ENCODE peak calls at places on chromosomes 4 and X, in nine cellular contexts. J is mammary epithelial cell, U is GM23248, R is fibroblast of lung, Q is IMR-90, M is PC-3, X is SK-N-SH, Z is H9, B is endothelial cell of umbilical vein. D is an unnamed sample.

GRCh38 chr4:100257567-100257966 is 67.3 kb upstream of the DDIT4L start:
- DNase-seq in J (peak), U (no peak), R (no peak), Q (peak), M (peak), X (no peak), Z (peak), B (no peak), D (no peak)

GRCh38 chr4:166222271-166222670 is 349.2 kb downstream of the TLL1 start:
- DNase-seq in J (no peak), U (no peak), R (no peak), Q (no peak), M (peak), X (no peak), Z (no peak), B (no peak), D (no peak)

GRCh38 chr4:122139139-122139538 is 13.0 kb upstream of the BLTP1 start:
- DNase-seq in J (no peak), U (no peak), R (no peak), Q (no peak), M (no peak), X (no peak), Z (no peak), B (no peak), D (no peak)

GRCh38 chrX:101399825-101400224 is 7.9 kb downstream of the GLA start:
- DNase-seq in J (no peak), U (no peak), R (no peak), Q (no peak), M (no peak), X (no peak), Z (no peak), B (no peak), D (no peak)

GRCh38 chr4:108852691-108853090 is 89.8 kb upstream of the ETNPPL start:
- DNase-seq in J (no peak), U (no peak), R (peak), Q (no peak), M (no peak), X (no peak), Z (no peak), B (no peak), D (no peak)

GRCh38 chrX:151088221-151088620 is 88.2 kb upstream of the GPR50 start:
- DNase-seq in J (peak), U (no peak), R (no peak), Q (no peak), M (no peak), X (no peak), Z (no peak), B (no peak), D (no peak)

GRCh38 chr4:3217266-3217665 is 31.7 kb upstream of the MSANTD1 start:
- DNase-seq in J (no peak), U (no peak), R (no peak), Q (no peak), M (no peak), X (no peak), Z (no peak), B (no peak), D (no peak)

GRCh38 chrX:38948046-38948445 is 146.8 kb downstream of the MID1IP1 start:
- DNase-seq in J (no peak), U (no peak), R (no peak), Q (no peak), M (no peak), X (no peak), Z (no peak), B (no peak), D (no peak)

GRCh38 chrX:134803551-134804183 is 145.4 kb upstream of the PLAC1 start:
- DNase-seq in J (no peak), U (no peak), R (no peak), Q (no peak), M (no peak), X (no peak), Z (no peak), B (no peak), D (no peak)

GRCh38 chr4:47690611-47691010 is 147.3 kb downstream of the CORIN start:
- DNase-seq in J (no peak), U (no peak), R (no peak), Q (no peak), M (no peak), X (no peak), Z (no peak), B (no peak), D (no peak)

GRCh38 chrX:38277136-38277535 is 50.2 kb downstream of the RPGR start:
- DNase-seq in J (no peak), U (no peak), R (no peak), Q (peak), M (peak), X (no peak), Z (no peak), B (no peak), D (no peak)

GRCh38 chr4:76365636-76366035 is 55.3 kb downstream of the CCDC158 start:
- DNase-seq in J (peak), U (peak), R (peak), Q (peak), M (no peak), X (no peak), Z (no peak), B (no peak), D (no peak)

GRCh38 chrX:20363003-20363674 is 96.4 kb upstream of the RPS6KA3 start:
- DNase-seq in J (no peak), U (peak), R (peak), Q (peak), M (no peak), X (no peak), Z (no peak), B (no peak), D (no peak)

GRCh38 chr4:37562592-37562991 is 123.6 kb downstream of the RELL1 start:
- DNase-seq in J (peak), U (peak), R (peak), Q (peak), M (peak), X (no peak), Z (no peak), B (no peak), D (no peak)

GRCh38 chr4:183637461-183637860 is 21.5 kb downstream of the RWDD4 start:
- DNase-seq in J (peak), U (peak), R (peak), Q (peak), M (peak), X (no peak), Z (no peak), B (peak), D (no peak)

GRCh38 chr4:7539659-7540058 is 104.9 kb upstream of the PSAPL1 start:
- DNase-seq in J (no peak), U (peak), R (peak), Q (no peak), M (peak), X (peak), Z (peak), B (no peak), D (peak)

GRCh38 chrX:40105016-40105790 is 7.4 kb upstream of the BCOR start:
- DNase-seq in J (peak), U (peak), R (peak), Q (no peak), M (no peak), X (peak), Z (peak), B (peak), D (peak)

GRCh38 chr4:23070848-23071570 is 378.3 kb downstream of the GBA3 start:
- DNase-seq in J (no peak), U (no peak), R (no peak), Q (no peak), M (no peak), X (no peak), Z (no peak), B (no peak), D (no peak)

GRCh38 chr4:65033899-65034298 is 624.6 kb upstream of the TECRL start:
- DNase-seq in J (no peak), U (peak), R (peak), Q (no peak), M (peak), X (no peak), Z (no peak), B (no peak), D (no peak)

GRCh38 chr4:97142893-97143292 is 1000.4 kb downstream of the STPG2 start:
- DNase-seq in J (no peak), U (no peak), R (no peak), Q (no peak), M (no peak), X (no peak), Z (no peak), B (no peak), D (no peak)

GRCh38 chrX:103063191-103063845 is 653 bp downstream of the BEX1 start:
- DNase-seq in J (peak), U (peak), R (peak), Q (peak), M (peak), X (peak), Z (peak), B (peak), D (peak)

GRCh38 chr4:98710831-98711230 is 52.4 kb upstream of the TSPAN5 start:
- DNase-seq in J (no peak), U (peak), R (peak), Q (no peak), M (peak), X (no peak), Z (no peak), B (peak), D (no peak)

GRCh38 chrX:107710617-107711391 is 64.8 kb downstream of the TSC22D3 start:
- DNase-seq in J (peak), U (peak), R (peak), Q (peak), M (peak), X (no peak), Z (no peak), B (peak), D (peak)

GRCh38 chrX:115561605-115562491 is 874 bp downstream of the PLS3 start:
- DNase-seq in J (peak), U (peak), R (peak), Q (peak), M (peak), X (peak), Z (peak), B (peak), D (peak)

GRCh38 chrX:68292471-68292870 is 140.8 kb downstream of the OPHN1 start:
- DNase-seq in J (peak), U (peak), R (peak), Q (peak), M (peak), X (no peak), Z (no peak), B (no peak), D (no peak)

GRCh38 chr4:139555705-139556070 is 331 bp downstream of the SETD7 start:
- DNase-seq in J (no peak), U (peak), R (no peak), Q (no peak), M (no peak), X (peak), Z (no peak), B (no peak), D (no peak)

GRCh38 chrX:153957224-153957623 is 12.8 kb upstream of the RENBP start:
- DNase-seq in J (no peak), U (no peak), R (no peak), Q (no peak), M (no peak), X (no peak), Z (no peak), B (no peak), D (no peak)

GRCh38 chr4:95694411-95694810 is 145.5 kb upstream of the PDHA2 start:
- DNase-seq in J (peak), U (no peak), R (no peak), Q (no peak), M (no peak), X (no peak), Z (no peak), B (peak), D (no peak)

DNA sequence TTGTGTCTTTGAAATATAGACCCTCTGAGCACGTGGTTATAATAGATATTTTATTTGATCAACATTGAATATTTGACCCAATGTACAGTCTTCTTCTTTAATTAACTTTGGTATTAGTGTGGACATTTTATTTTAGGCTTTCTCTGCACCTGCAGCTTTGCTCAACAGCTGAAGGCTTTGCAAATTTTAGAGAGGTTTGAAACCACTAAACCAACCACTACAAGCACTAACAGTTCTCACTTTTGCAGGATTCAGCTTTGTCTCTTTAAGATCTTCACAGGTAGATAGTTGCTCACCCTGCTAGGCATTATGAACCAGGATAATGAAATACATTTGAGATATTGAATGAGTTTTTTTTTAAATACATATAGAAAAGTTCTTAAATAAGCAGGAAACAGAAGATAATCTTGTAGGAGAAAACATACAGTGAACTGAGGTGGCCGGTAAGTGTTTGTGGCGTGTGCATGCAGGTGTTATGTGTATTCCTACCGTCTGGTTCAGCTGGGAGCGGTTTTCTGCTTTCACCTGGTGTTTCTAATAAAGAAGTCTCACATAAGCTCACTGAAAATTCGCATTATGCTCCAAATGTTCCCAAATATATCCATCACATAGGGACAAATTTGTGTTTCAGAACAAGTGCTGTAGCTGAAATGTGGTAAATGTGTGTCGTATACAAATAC is 1508.3 kb upstream of the TENM3 start:
- DNase-seq in J (no peak), U (no peak), R (no peak), Q (no peak), M (no peak), X (no peak), Z (no peak), B (no peak), D (no peak)
- H2AFZ ChIP-seq in J (no peak), U (no peak), R (no peak), Q (no peak), M (no peak), X (no peak), Z (no peak), B (no peak), D (no peak)

DNA sequence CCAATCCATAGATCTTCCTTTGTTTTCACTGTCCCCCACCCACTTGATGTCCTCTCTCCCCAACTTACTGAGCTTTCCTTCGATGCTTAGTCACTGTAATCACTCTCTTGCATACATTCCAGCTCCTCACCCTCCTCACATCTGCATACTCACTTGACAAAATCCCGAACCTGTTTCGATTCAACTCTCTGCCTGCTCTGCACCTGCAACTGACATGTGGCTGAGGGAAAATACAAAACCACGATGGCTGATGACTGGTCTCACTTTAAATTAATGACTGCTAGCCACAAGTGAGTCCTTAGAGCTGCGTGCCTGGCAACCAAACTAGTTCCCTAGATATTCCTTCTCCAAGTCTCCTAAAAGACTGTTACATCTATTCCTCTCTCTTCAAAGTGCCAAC is 70.4 kb upstream of the FHL1 start:
- DNase-seq in J (peak), U (no peak), R (peak), Q (no peak), M (no peak), X (no peak), Z (no peak), B (no peak), D (no peak)
- H3K9ac ChIP-seq in J (no peak), U (no peak), R (no peak), Q (no peak), M (no peak), X (no peak), Z (no peak), B (no peak), D (no peak)

DNA sequence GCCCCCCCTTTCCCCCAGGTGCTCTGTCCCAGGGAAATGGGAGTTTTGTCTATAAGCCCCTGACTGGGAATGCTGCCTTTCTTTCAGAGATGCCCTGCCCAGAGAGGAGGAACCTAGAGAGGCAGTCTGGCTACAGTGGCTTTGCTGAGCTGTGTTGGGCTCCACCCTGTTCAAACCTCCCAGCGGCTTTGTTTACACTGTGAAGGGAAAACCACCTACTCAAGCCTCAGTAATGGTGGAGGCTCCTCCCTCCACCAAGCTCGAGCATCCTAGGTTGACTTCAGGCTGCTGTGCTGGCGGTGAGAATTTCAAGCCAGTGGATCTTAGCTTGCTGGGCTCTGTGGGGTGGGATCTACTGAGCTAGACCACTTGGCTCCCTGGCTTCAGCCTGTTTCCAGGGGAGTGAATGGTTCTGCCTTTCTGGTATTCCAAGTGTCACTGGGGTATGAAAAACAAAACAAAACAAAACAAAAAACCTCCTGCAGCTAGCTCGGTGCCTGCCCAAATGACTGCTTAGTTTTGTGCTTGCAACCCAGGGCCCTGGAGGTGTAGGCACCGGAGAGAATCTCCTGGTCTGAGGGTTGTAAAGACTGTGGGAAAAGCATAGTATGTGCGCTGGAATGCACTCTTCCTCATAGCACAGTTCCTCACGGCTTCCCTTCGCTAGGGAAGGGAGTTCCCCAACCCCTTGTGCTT is 41.7 kb downstream of the ITM2A start:
- DNase-seq in J (no peak), U (no peak), R (no peak), Q (no peak), M (peak), X (no peak), Z (peak), B (no peak), D (peak)
- H2AFZ ChIP-seq in J (no peak), U (no peak), R (no peak), Q (no peak), M (no peak), X (no peak), Z (no peak), B (no peak), D (peak)

GRCh38 chr4:1758306-1759121 is 34.6 kb upstream of the FGFR3 start:
- DNase-seq in J (peak), U (no peak), R (no peak), Q (no peak), M (no peak), X (no peak), Z (no peak), B (no peak), D (no peak)
- H3K9ac ChIP-seq in J (no peak), U (no peak), R (no peak), Q (no peak), M (no peak), X (no peak), Z (no peak), B (no peak), D (no peak)

GRCh38 chr4:85774000-85774399 is 299.1 kb downstream of the ARHGAP24 start:
- DNase-seq in J (no peak), U (no peak), R (no peak), Q (no peak), M (no peak), X (no peak), Z (no peak), B (no peak), D (no peak)
- H2AFZ ChIP-seq in J (peak), U (no peak), R (no peak), Q (no peak), M (no peak), X (no peak), Z (no peak), B (peak), D (peak)

DNA sequence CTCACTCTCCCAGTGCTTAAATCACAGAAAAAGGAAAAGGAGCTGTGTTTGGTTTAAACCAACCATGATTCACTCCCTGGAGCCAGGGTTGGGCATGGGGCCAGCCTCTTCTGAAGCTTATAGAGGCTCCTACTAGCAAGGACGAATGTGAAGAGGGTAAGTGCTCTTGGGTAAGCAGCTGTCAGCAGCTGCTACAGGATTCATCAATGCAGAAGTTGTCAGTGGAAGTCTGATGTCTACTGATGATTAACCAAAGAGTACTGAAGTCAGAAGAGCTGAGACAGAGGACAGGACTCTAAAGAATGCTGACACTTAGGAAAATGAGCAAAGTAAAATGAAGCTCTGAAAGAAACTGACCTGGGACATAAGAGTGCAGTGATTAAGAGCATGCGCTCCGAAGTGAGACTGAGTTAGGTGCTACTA is 32.7 kb upstream of the JADE1 start:
- DNase-seq in J (peak), U (peak), R (peak), Q (peak), M (peak), X (no peak), Z (no peak), B (peak), D (no peak)
- H3K9ac ChIP-seq in J (no peak), U (peak), R (no peak), Q (no peak), M (no peak), X (no peak), Z (no peak), B (no peak), D (no peak)

GRCh38 chrX:48090123-48090522 is 18.7 kb upstream of the ZNF630 start:
- DNase-seq in J (peak), U (no peak), R (no peak), Q (no peak), M (peak), X (no peak), Z (no peak), B (no peak), D (no peak)
- H2AFZ ChIP-seq in J (no peak), U (no peak), R (no peak), Q (no peak), M (no peak), X (no peak), Z (no peak), B (no peak), D (no peak)